ENCODE peak calls at places on chromosomes 13 and 19, in ten cellular contexts. C is HepG2; E is dorsolateral prefrontal cortex; G is HL-60; T is aorta; J is psoas muscle; A is naive thymus-derived CD4-positive, alpha-beta T cell; R is thoracic aorta; M is heart right ventricle; X is CD4-positive, CD25-positive, alpha-beta regulatory T cell. F is an unnamed sample.
A peak's percentile ranks its signal among the peaks of the same experiment; 100 is the strongest.

GRCh38 chr13:108859202-108860012 is 230.0 kb downstream of the MYO16 start:
- DNase-seq in X (no peak), T (no peak), M (no peak), A (no peak), E (no peak), R (no peak), G (no peak), C (no peak), J (no peak), F (no peak)

GRCh38 chr19:17487240-17488121 is 17.2 kb downstream of the SLC27A1 start:
- DNase-seq in J (no peak), E (no peak), X (no peak), G (no peak), R (no peak), A (no peak), T (no peak), C (no peak), M (no peak), F (no peak)

GRCh38 chr19:15859187-15859586 is 38.7 kb downstream of the CYP4F2 start:
- DNase-seq in G (no peak), M (no peak), R (no peak), A (no peak), J (no peak), T (no peak), E (no peak), C (no peak), X (no peak), F (no peak)

GRCh38 chr19:41302624-41303351 is 7.2 kb upstream of the CCDC97 start:
- DNase-seq in X (no peak), C (no peak), R (no peak), A (peak; percentile 49), M (no peak), T (no peak), G (no peak), E (no peak), J (no peak), F (no peak)

GRCh38 chr13:83881031-83881727 is 1.1 kb downstream of the SLITRK1 start:
- DNase-seq in E (no peak), X (no peak), J (no peak), C (no peak), M (no peak), R (no peak), G (no peak), T (no peak), A (no peak), F (no peak)

GRCh38 chr13:108102771-108103170 is 112.6 kb downstream of the LIG4 start:
- DNase-seq in J (no peak), E (no peak), C (no peak), R (no peak), A (no peak), M (no peak), G (no peak), T (no peak), X (no peak), F (no peak)

GRCh38 chr13:98240131-98240530 is 63.1 kb upstream of the RNF113B start:
- DNase-seq in G (no peak), J (no peak), R (no peak), T (no peak), C (no peak), X (no peak), E (no peak), M (no peak), A (no peak), F (no peak)

GRCh38 chr19:55486971-55487883 is 1.0 kb upstream of the SSC5D start:
- DNase-seq in R (no peak), C (peak; percentile 23), G (peak; percentile 51), X (no peak), A (no peak), J (peak; percentile 79), M (no peak), E (no peak), T (peak; percentile 93), F (peak; percentile 77)

GRCh38 chr19:38851622-38852230 is 1.9 kb upstream of the HNRNPL start:
- DNase-seq in X (peak; percentile 86), C (peak; percentile 79), R (peak; percentile 70), A (peak; percentile 87), E (peak; percentile 91), J (peak; percentile 96), M (peak; percentile 95), G (peak; percentile 86), T (peak; percentile 96), F (peak; percentile 93)

GRCh38 chr13:43227721-43228120 is 204.3 kb downstream of the DNAJC15 start:
- DNase-seq in E (peak; percentile 51), R (no peak), A (no peak), J (no peak), C (no peak), T (no peak), X (no peak), M (no peak), G (no peak), F (no peak)

GRCh38 chr13:46281779-46282178 is 70.1 kb downstream of the LRRC63 start:
- DNase-seq in X (no peak), G (no peak), E (no peak), T (no peak), R (no peak), C (no peak), A (no peak), J (no peak), M (no peak), F (no peak)

GRCh38 chr19:55638864-55639359 is 1.9 kb upstream of the ZNF580 start:
- DNase-seq in E (no peak), T (peak; percentile 50), J (peak; percentile 60), G (no peak), X (peak; percentile 38), A (peak; percentile 66), C (peak; percentile 66), R (no peak), M (peak; percentile 29), F (no peak)

DNA sequence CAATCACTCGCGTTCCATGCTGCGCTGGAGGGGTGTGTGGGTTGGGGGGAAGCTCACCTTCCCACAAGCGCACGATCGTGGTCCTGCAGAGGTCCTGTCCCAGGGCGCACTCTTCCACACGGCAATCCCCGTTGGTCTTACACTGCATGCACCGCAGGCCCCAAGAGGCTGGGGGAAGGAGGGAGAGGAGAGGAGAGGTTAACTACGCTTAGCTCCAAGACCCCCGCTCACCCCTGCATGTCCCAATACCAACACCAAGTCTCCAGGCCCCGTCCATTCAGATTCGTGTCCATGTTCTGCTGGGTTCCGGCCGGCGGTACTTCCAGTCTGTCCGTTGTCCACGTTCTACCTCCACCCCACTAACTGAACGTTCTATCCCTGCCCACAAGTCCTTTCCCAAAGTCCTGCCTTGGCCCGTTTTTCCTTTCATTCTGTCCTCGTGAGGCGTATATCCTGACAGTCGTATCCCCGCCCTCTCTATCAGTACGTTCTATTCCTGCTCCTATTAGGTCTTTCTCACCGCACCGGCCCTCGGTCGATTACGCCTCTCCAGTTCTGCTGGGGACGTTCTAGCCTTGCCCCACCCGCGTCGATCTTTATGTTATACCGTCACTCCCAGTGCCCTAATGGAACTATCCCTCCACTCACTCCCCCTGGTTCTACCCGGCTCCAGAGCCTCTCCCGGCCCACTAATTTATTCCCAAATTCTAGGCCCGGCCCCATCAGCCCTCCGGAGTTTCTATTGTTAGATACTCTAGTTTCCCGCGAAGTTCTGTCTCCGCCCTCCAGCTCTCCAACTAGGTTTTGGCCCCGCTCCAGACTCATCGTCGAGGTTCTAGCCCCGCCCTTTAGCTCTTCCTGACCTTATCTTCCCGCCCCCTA is 2.2 kb downstream of the PLAUR start:
- DNase-seq in C (no peak), T (peak; percentile 63), J (peak; percentile 15), R (no peak), X (peak; percentile 7), M (peak; percentile 17), A (peak; percentile 19), G (no peak), E (no peak), F (no peak)
- H3K4me3 ChIP-seq in C (peak overlapping the region; percentile 50), T (no peak overlapping the region), J (peak overlapping the region; percentile 68), R (peak overlapping the region; percentile 97), X (peak overlapping the region; percentile 32), M (peak overlapping the region; percentile 67), A (peak overlapping the region; percentile 88), G (peak overlapping the region; percentile 43), E (peak overlapping the region; percentile 75), F (peak overlapping the region; percentile 59)

GRCh38 chr13:20415694-20416107 is 110.0 kb downstream of the CRYL1 start:
- DNase-seq in A (no peak), E (no peak), M (no peak), G (no peak), X (no peak), T (no peak), R (no peak), C (no peak), J (no peak), F (no peak)
- H3K27me3 ChIP-seq in A (no peaks in the 10 kb centered on the region), E (no peaks in the 10 kb centered on the region), M (no peaks in the 10 kb centered on the region), G (no peaks in the 10 kb centered on the region), X (no peaks in the 10 kb centered on the region), T (no peaks in the 10 kb centered on the region), R (no peaks in the 10 kb centered on the region), C (no peaks in the 10 kb centered on the region), J (no peaks in the 10 kb centered on the region), F (no peaks in the 10 kb centered on the region)

GRCh38 chr13:48096670-48097069 is 1.8 kb upstream of the MED4 start:
- DNase-seq in C (peak; percentile 69), X (no peak), G (no peak), R (no peak), T (no peak), J (no peak), E (no peak), M (no peak), A (no peak), F (no peak)

GRCh38 chr13:48097793-48098192 is 2.9 kb upstream of the MED4 start:
- DNase-seq in E (no peak), C (no peak), R (no peak), G (no peak), X (no peak), M (no peak), J (no peak), A (no peak), T (no peak), F (no peak)

GRCh38 chr13:48094404-48094780 is 512 bp downstream of the MED4 start:
- DNase-seq in E (no peak), C (no peak), T (no peak), X (peak; percentile 2), J (no peak), R (no peak), G (no peak), M (no peak), A (no peak), F (no peak)

GRCh38 chr13:48094781-48095502 is at the start of gene MED4:
- DNase-seq in A (peak; percentile 94), J (peak; percentile 96), G (peak; percentile 88), T (peak; percentile 96), M (peak; percentile 98), X (peak; percentile 94), E (peak; percentile 95), R (peak; percentile 84), C (peak; percentile 87), F (peak; percentile 96)

GRCh38 chr13:48093588-48093987 is 1.3 kb downstream of the MED4 start:
- DNase-seq in J (no peak), M (no peak), R (no peak), X (no peak), A (no peak), G (no peak), E (no peak), T (no peak), C (no peak), F (no peak)
- H3K4me3 ChIP-seq in J (peak overlapping the region; percentile 85), M (peak overlapping the region; percentile 97), R (peak overlapping the region; percentile 94), X (peak overlapping the region; percentile 89), A (peak overlapping the region; percentile 90), G (peak overlapping the region; percentile 95), E (peak overlapping the region; percentile 92), T (peak overlapping the region; percentile 95), C (peak overlapping the region; percentile 88), F (peak overlapping the region; percentile 95)

GRCh38 chr19:1492474-1493006 is 1.6 kb downstream of the REEP6 start:
- DNase-seq in G (no peak), R (no peak), E (no peak), M (no peak), T (no peak), X (no peak), J (no peak), C (no peak), A (no peak), F (no peak)
- H3K27me3 ChIP-seq in G (peaks cover 8% of the 10 kb centered on the region), R (no peaks in the 10 kb centered on the region), E (no peaks in the 10 kb centered on the region), M (peaks cover 15% of the 10 kb centered on the region), T (no peaks in the 10 kb centered on the region), X (no peaks in the 10 kb centered on the region), J (no peaks in the 10 kb centered on the region), C (no peaks in the 10 kb centered on the region), A (no peaks in the 10 kb centered on the region), F (peaks cover 42% of the 10 kb centered on the region)

F was measured in tibial artery.